ENCODE peak calls at places on chromosomes 3 and 15, in seven cellular contexts. One of them, this sample, is unnamed.

GRCh38 chr3:118682916-118683315 is 351.7 kb downstream of the IGSF11 start:
- DNase-seq in AG04450: no peak
- DNase-seq in adrenal gland: no peak
- DNase-seq in pancreas: no peak
- DNase-seq in foreskin fibroblast: no peak
- DNase-seq in brain microvascular endothelial cell: no peak
- DNase-seq in fibroblast of pulmonary artery: no peak
- DNase-seq in this sample: no peak

GRCh38 chr3:164459526-164460151 is 618.7 kb downstream of the SI start:
- DNase-seq in AG04450: no peak
- DNase-seq in adrenal gland: no peak
- DNase-seq in pancreas: no peak
- DNase-seq in foreskin fibroblast: no peak
- DNase-seq in brain microvascular endothelial cell: peak; percentile 89
- DNase-seq in fibroblast of pulmonary artery: no peak
- DNase-seq in this sample: no peak

GRCh38 chr3:19190602-19191001 is 42.3 kb downstream of the KCNH8 start:
- DNase-seq in AG04450: no peak
- DNase-seq in adrenal gland: no peak
- DNase-seq in pancreas: no peak
- DNase-seq in foreskin fibroblast: no peak
- DNase-seq in brain microvascular endothelial cell: no peak
- DNase-seq in fibroblast of pulmonary artery: no peak
- DNase-seq in this sample: no peak

GRCh38 chr3:14379842-14380241 is 22.6 kb upstream of the SLC6A6 start:
- DNase-seq in AG04450: no peak
- DNase-seq in adrenal gland: no peak
- DNase-seq in pancreas: no peak
- DNase-seq in foreskin fibroblast: no peak
- DNase-seq in brain microvascular endothelial cell: no peak
- DNase-seq in fibroblast of pulmonary artery: no peak
- DNase-seq in this sample: no peak

GRCh38 chr15:51842852-51843737 is 13.6 kb downstream of the TMOD3 start:
- DNase-seq in AG04450: no peak
- DNase-seq in adrenal gland: no peak
- DNase-seq in pancreas: no peak
- DNase-seq in foreskin fibroblast: peak; percentile 52
- DNase-seq in brain microvascular endothelial cell: peak; percentile 45
- DNase-seq in fibroblast of pulmonary artery: peak; percentile 43
- DNase-seq in this sample: no peak

GRCh38 chr3:65963787-65964707 is 74.7 kb downstream of the MAGI1 start:
- DNase-seq in AG04450: peak; percentile 56
- DNase-seq in adrenal gland: peak; percentile 61
- DNase-seq in pancreas: no peak
- DNase-seq in foreskin fibroblast: peak; percentile 92
- DNase-seq in brain microvascular endothelial cell: peak; percentile 81
- DNase-seq in fibroblast of pulmonary artery: peak; percentile 88
- DNase-seq in this sample: peak; percentile 74

GRCh38 chr3:129025691-129026435 is 24.8 kb downstream of the EFCC1 start:
- DNase-seq in AG04450: no peak
- DNase-seq in adrenal gland: no peak
- DNase-seq in pancreas: no peak
- DNase-seq in foreskin fibroblast: peak; percentile 48
- DNase-seq in brain microvascular endothelial cell: no peak
- DNase-seq in fibroblast of pulmonary artery: no peak
- DNase-seq in this sample: no peak

GRCh38 chr15:82992436-82992835 is 6.4 kb downstream of the RAMAC start:
- DNase-seq in AG04450: no peak
- DNase-seq in adrenal gland: no peak
- DNase-seq in pancreas: peak; percentile 35
- DNase-seq in foreskin fibroblast: no peak
- DNase-seq in brain microvascular endothelial cell: no peak
- DNase-seq in fibroblast of pulmonary artery: no peak
- DNase-seq in this sample: no peak

GRCh38 chr15:92808611-92809063 is 91.5 kb upstream of the CHD2 start:
- DNase-seq in AG04450: no peak
- DNase-seq in adrenal gland: peak; percentile 68
- DNase-seq in pancreas: peak; percentile 70
- DNase-seq in foreskin fibroblast: peak; percentile 66
- DNase-seq in brain microvascular endothelial cell: peak; percentile 20
- DNase-seq in fibroblast of pulmonary artery: peak; percentile 63
- DNase-seq in this sample: no peak

GRCh38 chr3:36911990-36912804 is 32.7 kb downstream of the TRANK1 start:
- DNase-seq in AG04450: peak; percentile 81
- DNase-seq in adrenal gland: no peak
- DNase-seq in pancreas: no peak
- DNase-seq in foreskin fibroblast: peak; percentile 69
- DNase-seq in brain microvascular endothelial cell: peak; percentile 53
- DNase-seq in fibroblast of pulmonary artery: peak; percentile 87
- DNase-seq in this sample: peak; percentile 27

GRCh38 chr3:5095879-5096278 is 26.2 kb upstream of the ARL8B start:
- DNase-seq in AG04450: no peak
- DNase-seq in adrenal gland: no peak
- DNase-seq in pancreas: no peak
- DNase-seq in foreskin fibroblast: peak; percentile 36
- DNase-seq in brain microvascular endothelial cell: peak; percentile 2
- DNase-seq in fibroblast of pulmonary artery: peak; percentile 41
- DNase-seq in this sample: no peak
- H3K4me3 ChIP-seq in AG04450: peak overlapping the region; percentile 39
- H3K4me3 ChIP-seq in adrenal gland: no peak overlapping the region
- H3K4me3 ChIP-seq in pancreas: no peak overlapping the region
- H3K4me3 ChIP-seq in foreskin fibroblast: peak overlapping the region; percentile 20
- H3K4me3 ChIP-seq in brain microvascular endothelial cell: peak overlapping the region; percentile 40
- H3K4me3 ChIP-seq in fibroblast of pulmonary artery: peak overlapping the region; percentile 33
- H3K4me3 ChIP-seq in this sample: no peak overlapping the region

GRCh38 chr3:98657429-98657828 is 64.0 kb upstream of the CPOX start:
- DNase-seq in AG04450: no peak
- DNase-seq in adrenal gland: no peak
- DNase-seq in pancreas: peak; percentile 34
- DNase-seq in foreskin fibroblast: peak; percentile 9
- DNase-seq in brain microvascular endothelial cell: peak; percentile 2
- DNase-seq in fibroblast of pulmonary artery: no peak
- DNase-seq in this sample: no peak
- TF ChIP-seq CTCF in AG04450: peak; percentile 22
- TF ChIP-seq CTCF in adrenal gland: no peak
- TF ChIP-seq CTCF in pancreas: peak; percentile 20
- TF ChIP-seq CTCF in foreskin fibroblast: no peak
- TF ChIP-seq CTCF in brain microvascular endothelial cell: peak; percentile 38
- TF ChIP-seq CTCF in fibroblast of pulmonary artery: no peak
- TF ChIP-seq CTCF in this sample: no peak

GRCh38 chr15:40955930-40956542 is 2.8 kb downstream of the CHAC1 start:
- DNase-seq in AG04450: no peak
- DNase-seq in adrenal gland: no peak
- DNase-seq in pancreas: no peak
- DNase-seq in foreskin fibroblast: peak; percentile 43
- DNase-seq in brain microvascular endothelial cell: peak; percentile 29
- DNase-seq in fibroblast of pulmonary artery: no peak
- DNase-seq in this sample: no peak

GRCh38 chr15:40953713-40954074 is 423 bp downstream of the CHAC1 start:
- DNase-seq in AG04450: no peak
- DNase-seq in adrenal gland: no peak
- DNase-seq in pancreas: no peak
- DNase-seq in foreskin fibroblast: peak; percentile 38
- DNase-seq in brain microvascular endothelial cell: no peak
- DNase-seq in fibroblast of pulmonary artery: no peak
- DNase-seq in this sample: no peak

GRCh38 chr15:40956543-40956982 is 3.3 kb downstream of the CHAC1 start:
- DNase-seq in AG04450: no peak
- DNase-seq in adrenal gland: peak; percentile 37
- DNase-seq in pancreas: no peak
- DNase-seq in foreskin fibroblast: no peak
- DNase-seq in brain microvascular endothelial cell: no peak
- DNase-seq in fibroblast of pulmonary artery: no peak
- DNase-seq in this sample: no peak

GRCh38 chr15:40957041-40957555 is 3.8 kb downstream of the CHAC1 start:
- DNase-seq in AG04450: no peak
- DNase-seq in adrenal gland: no peak
- DNase-seq in pancreas: no peak
- DNase-seq in foreskin fibroblast: no peak
- DNase-seq in brain microvascular endothelial cell: no peak
- DNase-seq in fibroblast of pulmonary artery: no peak
- DNase-seq in this sample: no peak

GRCh38 chr15:40955141-40955903 is 2.1 kb downstream of the CHAC1 start:
- DNase-seq in AG04450: no peak
- DNase-seq in adrenal gland: no peak
- DNase-seq in pancreas: no peak
- DNase-seq in foreskin fibroblast: no peak
- DNase-seq in brain microvascular endothelial cell: no peak
- DNase-seq in fibroblast of pulmonary artery: no peak
- DNase-seq in this sample: no peak
- H3K4me3 ChIP-seq in AG04450: peak overlapping the region; percentile 95
- H3K4me3 ChIP-seq in adrenal gland: no peak overlapping the region
- H3K4me3 ChIP-seq in pancreas: no peak overlapping the region
- H3K4me3 ChIP-seq in foreskin fibroblast: peak overlapping the region; percentile 33
- H3K4me3 ChIP-seq in brain microvascular endothelial cell: no peak overlapping the region
- H3K4me3 ChIP-seq in fibroblast of pulmonary artery: no peak overlapping the region
- H3K4me3 ChIP-seq in this sample: peak overlapping the region; percentile 95

DNA sequence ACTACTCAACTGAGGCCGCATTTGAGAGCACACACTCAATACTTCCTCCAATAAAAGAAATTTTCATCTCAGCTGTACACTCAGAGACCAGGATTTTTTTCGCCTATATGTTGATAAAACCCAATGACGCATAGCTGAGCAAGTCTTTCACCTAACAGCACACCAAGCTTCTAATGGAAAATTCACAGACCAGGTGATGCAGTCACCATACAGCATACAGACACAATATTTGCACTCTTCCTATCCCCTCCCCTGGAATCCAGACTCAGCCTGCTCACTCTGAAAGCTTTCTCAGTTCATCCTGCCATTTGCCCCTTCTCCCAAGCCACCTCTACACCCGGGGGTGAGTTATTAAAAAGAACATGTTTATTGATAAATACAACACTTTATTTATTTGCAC is 1.7 kb downstream of the TBC1D5 start:
- DNase-seq in AG04450: peak; percentile 4
- DNase-seq in adrenal gland: no peak
- DNase-seq in pancreas: no peak
- DNase-seq in foreskin fibroblast: peak; percentile 45
- DNase-seq in brain microvascular endothelial cell: peak; percentile 13
- DNase-seq in fibroblast of pulmonary artery: peak; percentile 50
- DNase-seq in this sample: no peak
- TF ChIP-seq CTCF in AG04450: no peak
- TF ChIP-seq CTCF in adrenal gland: no peak
- TF ChIP-seq CTCF in pancreas: no peak
- TF ChIP-seq CTCF in foreskin fibroblast: no peak
- TF ChIP-seq CTCF in brain microvascular endothelial cell: no peak
- TF ChIP-seq CTCF in fibroblast of pulmonary artery: no peak
- TF ChIP-seq CTCF in this sample: no peak